ENCODE peak calls at places on chromosomes 11 and 22, in five cellular contexts. J is NAMALWA, I is H54, G is Peyer's patch, S is NCI-H774. O is an unnamed sample.

GRCh38 chr11:44955019-44955738 is 4.5 kb upstream of the TP53I11 start:
- DNase-seq in S (no peak), J (no peak), G (peak), I (peak), O (no peak)

GRCh38 chr11:66417000-66417399 is 3.8 kb upstream of the NPAS4 start:
- DNase-seq in J (no peak), I (no peak), S (no peak), G (no peak), O (no peak)

GRCh38 chr22:46753360-46753759 is 9.1 kb upstream of the TBC1D22A start:
- DNase-seq in S (no peak), G (no peak), J (no peak), I (no peak), O (no peak)

GRCh38 chr11:66448523-66448922 is 9.9 kb upstream of the MRPL11 start:
- DNase-seq in G (no peak), S (no peak), I (no peak), J (no peak), O (no peak)

GRCh38 chr11:107785401-107785800 is 73.2 kb downstream of the SLC35F2 start:
- DNase-seq in G (no peak), S (no peak), J (no peak), I (no peak), O (peak)

GRCh38 chr11:125072961-125073590 is 10.0 kb downstream of the SLC37A2 start:
- DNase-seq in G (peak), J (no peak), S (no peak), I (no peak), O (no peak)

GRCh38 chr11:68959465-68960298 is 21.1 kb downstream of the MRGPRD start:
- DNase-seq in I (no peak), S (no peak), J (no peak), G (peak), O (no peak)

GRCh38 chr11:97617031-97617430 is 1227.2 kb downstream of the JRKL start:
- DNase-seq in J (no peak), S (no peak), I (no peak), G (no peak), O (no peak)

GRCh38 chr11:119100246-119100959 is 1.2 kb downstream of the DPAGT1 start:
- DNase-seq in G (peak), I (no peak), S (no peak), J (no peak), O (no peak)

GRCh38 chr22:23689414-23689813 is 1.4 kb upstream of the RGL4 start:
- DNase-seq in G (no peak), S (no peak), J (no peak), I (no peak), O (no peak)

GRCh38 chr22:35563211-35563610 is 22.6 kb downstream of the RASD2 start:
- DNase-seq in S (no peak), J (no peak), G (no peak), I (no peak), O (no peak)

GRCh38 chr11:1127664-1128162 is 30.0 kb upstream of the MUC5AC start:
- DNase-seq in I (no peak), J (no peak), S (no peak), G (no peak), O (no peak)

GRCh38 chr11:528815-529728 is 6.3 kb downstream of the HRAS start:
- DNase-seq in J (no peak), G (peak), S (peak), I (no peak), O (no peak)

GRCh38 chr11:5153574-5154431 is 754 bp downstream of the OR52A1 start:
- DNase-seq in G (no peak), S (no peak), J (no peak), I (no peak), O (no peak)

GRCh38 chr11:130782361-130783221 is 133.7 kb downstream of the SNX19 start:
- DNase-seq in S (no peak), G (no peak), I (no peak), J (no peak), O (no peak)

O was measured in stimulated activated effector memory CD8-positive, alpha-beta T cell treated with anti-CD3 and anti-CD28 coated beads, Interleukin-12 subunit alpha, Interleukin-12 subunit beta, amount 100 ng/mL, for 72 hours.